ENCODE peak calls at places on chromosome 3, in nine cellular contexts. O is activated CD8-positive, alpha-beta memory T cell treated with anti-CD3 and anti-CD28 coated beads for 24 hours; W is RPMI7951; E is ACHN; T is glutamatergic neuron; I is HEK293T; Q is DMS 273 treated with DMSO at 0.1 percent for 48 hours; V is A549; L is NCI-H748 treated with DMSO at 0.1 percent for 48 hours. K is an unnamed sample.

GRCh38 chr3:112333002-112333385 is at the start of gene CD200:
- DNase-seq in O (peak; percentile 77), W (peak; percentile 32), T (peak; percentile 89), Q (no peak), E (peak; percentile 7), I (no peak), V (no peak), L (peak; percentile 41), K (peak; percentile 76)

GRCh38 chr3:146589899-146590508 is 15.1 kb downstream of the PLSCR5 start:
- DNase-seq in V (peak; percentile 60), I (peak; percentile 23), E (peak; percentile 60), Q (no peak), T (no peak), W (peak; percentile 41), O (no peak), L (peak; percentile 14), K (peak; percentile 35)

GRCh38 chr3:151774235-151774634 is 39.7 kb upstream of the AADAC start:
- DNase-seq in Q (no peak), T (no peak), L (no peak), I (no peak), O (no peak), E (no peak), W (no peak), V (no peak), K (no peak)

GRCh38 chr3:95172549-95172948 is 1109.7 kb downstream of the NSUN3 start:
- DNase-seq in W (no peak), I (no peak), Q (no peak), O (no peak), T (no peak), L (peak; percentile 39), V (no peak), E (no peak), K (no peak)

GRCh38 chr3:66552846-66553245 is 52.0 kb upstream of the LRIG1 start:
- DNase-seq in E (no peak), W (no peak), T (no peak), I (no peak), V (no peak), L (no peak), Q (no peak), O (no peak), K (no peak)

GRCh38 chr3:159619341-159619885 is 369.2 kb upstream of the IL12A start:
- DNase-seq in I (peak; percentile 50), O (no peak), E (no peak), T (no peak), Q (no peak), W (peak; percentile 21), V (peak; percentile 31), L (no peak), K (no peak)

GRCh38 chr3:166274342-166274741 is 437.1 kb upstream of the BCHE start:
- DNase-seq in I (no peak), V (no peak), T (no peak), E (no peak), Q (no peak), O (no peak), L (no peak), W (no peak), K (no peak)

GRCh38 chr3:57784089-57784735 is 28.1 kb downstream of the SLMAP start:
- DNase-seq in Q (no peak), O (no peak), V (no peak), I (no peak), W (no peak), L (no peak), E (no peak), T (no peak), K (no peak)

GRCh38 chr3:37115451-37115850 is 58.9 kb downstream of the LRRFIP2 start:
- DNase-seq in L (no peak), Q (no peak), W (peak; percentile 16), I (no peak), O (no peak), E (no peak), V (no peak), T (no peak), K (no peak)

GRCh38 chr3:55690161-55690560 is 203.1 kb upstream of the WNT5A start:
- DNase-seq in Q (no peak), W (no peak), E (no peak), L (no peak), O (no peak), T (no peak), I (no peak), V (no peak), K (no peak)

GRCh38 chr3:157275832-157276231 is 115.9 kb upstream of the CCNL1 start:
- DNase-seq in V (no peak), E (no peak), I (no peak), T (no peak), L (no peak), O (no peak), Q (no peak), W (no peak), K (no peak)

GRCh38 chr3:8663177-8664061 is 18.8 kb upstream of the SSUH2 start:
- DNase-seq in V (peak; percentile 79), Q (peak; percentile 6), W (peak; percentile 72), O (peak; percentile 62), T (peak; percentile 84), L (peak; percentile 10), I (peak; percentile 42), E (peak; percentile 75), K (peak; percentile 18)

GRCh38 chr3:46361408-46362283 is 7.7 kb downstream of the CCR2 start:
- DNase-seq in L (no peak), Q (no peak), E (no peak), T (no peak), V (no peak), O (no peak), W (peak; percentile 92), I (no peak), K (no peak)

GRCh38 chr3:134795776-134796312 is 784 bp downstream of the EPHB1 start:
- DNase-seq in I (peak; percentile 21), T (peak; percentile 49), W (peak; percentile 42), V (peak; percentile 8), E (peak; percentile 28), O (no peak), Q (no peak), L (no peak), K (no peak)